ENCODE peak calls at places on chromosome 6, in four cellular contexts. F is midbrain, J is activated gamma-delta T cell treated with Interleukin-2 at 50 U/mL for 16 hours, H is NCI-H69. V is an unnamed sample.

GRCh38 chr6:110518281-110518623 is 41.8 kb upstream of the SLC22A16 start:
- DNase-seq in F (no peak), J (no peak), H (peak), V (no peak)

GRCh38 chr6:50716887-50717509 is 3.7 kb downstream of the TFAP2D start:
- DNase-seq in F (no peak), J (no peak), H (no peak), V (no peak)

GRCh38 chr6:125197795-125198269 is 44.3 kb downstream of the TPD52L1 start:
- DNase-seq in F (peak), J (no peak), H (peak), V (no peak)

GRCh38 chr6:35487653-35488516 is 9.0 kb downstream of the TEAD3 start:
- DNase-seq in F (no peak), J (no peak), H (no peak), V (no peak)

GRCh38 chr6:36038120-36038876 is 10.7 kb downstream of the MAPK14 start:
- DNase-seq in F (no peak), J (no peak), H (no peak), V (no peak)

GRCh38 chr6:21679761-21680265 is 86.3 kb downstream of the SOX4 start:
- DNase-seq in F (no peak), J (no peak), H (no peak), V (peak)

GRCh38 chr6:30344868-30345671 is at the start of gene RPP21:
- DNase-seq in F (peak), J (peak), H (peak), V (peak)

GRCh38 chr6:46491201-46491788 is at the start of gene RCAN2:
- DNase-seq in F (peak), J (peak), H (peak), V (peak)

GRCh38 chr6:168130168-168130651 is 51.2 kb upstream of the FRMD1 start:
- DNase-seq in F (no peak), J (no peak), H (no peak), V (no peak)

GRCh38 chr6:36839819-36840379 is 655 bp upstream of the CPNE5 start:
- DNase-seq in F (no peak), J (no peak), H (peak), V (no peak)

GRCh38 chr6:68639211-68639610 is 4.1 kb downstream of the ADGRB3 start:
- DNase-seq in F (no peak), J (no peak), H (no peak), V (no peak)

GRCh38 chr6:34132486-34133185 is 13.3 kb downstream of the GRM4 start:
- DNase-seq in F (peak), J (peak), H (no peak), V (no peak)

GRCh38 chr6:137044366-137045220 is at the start of gene IL20RA:
- DNase-seq in F (peak), J (no peak), H (peak), V (no peak)

GRCh38 chr6:4707011-4707410 is 69.2 kb upstream of the CDYL start:
- DNase-seq in F (no peak), J (no peak), H (peak), V (no peak)

GRCh38 chr6:36820700-36821580 is 18.3 kb downstream of the CPNE5 start:
- DNase-seq in F (no peak), J (no peak), H (peak), V (no peak)

GRCh38 chr6:106783631-106784566 is 154.5 kb downstream of the QRSL1 start:
- DNase-seq in F (no peak), J (no peak), H (no peak), V (no peak)

GRCh38 chr6:156028310-156029131 is 572.9 kb upstream of the NOX3 start:
- DNase-seq in F (no peak), J (no peak), H (peak), V (no peak)